ENCODE peak calls at places on chromosomes 5 and 9, in four cellular contexts. One of them, this sample, is unnamed.

GRCh38 chr5:53359906-53360305 is 120.5 kb upstream of the FST start:
- DNase-seq in epithelial cell of esophagus: no peak
- DNase-seq in stromal cell of bone marrow: no peak
- DNase-seq in sciatic nerve: no peak
- DNase-seq in this sample: no peak

GRCh38 chr9:19619221-19619620 is 169.6 kb downstream of the SLC24A2 start:
- DNase-seq in epithelial cell of esophagus: no peak
- DNase-seq in stromal cell of bone marrow: no peak
- DNase-seq in sciatic nerve: no peak
- DNase-seq in this sample: no peak

GRCh38 chr5:180238631-180239030 is 29.6 kb upstream of the RASGEF1C start:
- DNase-seq in epithelial cell of esophagus: no peak
- DNase-seq in stromal cell of bone marrow: no peak
- DNase-seq in sciatic nerve: no peak
- DNase-seq in this sample: no peak

GRCh38 chr9:84340535-84340934 is at the start of gene SLC28A3:
- DNase-seq in epithelial cell of esophagus: peak
- DNase-seq in stromal cell of bone marrow: no peak
- DNase-seq in sciatic nerve: no peak
- DNase-seq in this sample: no peak

GRCh38 chr5:171418982-171419662 is at the start of gene FGF18:
- DNase-seq in epithelial cell of esophagus: peak
- DNase-seq in stromal cell of bone marrow: peak
- DNase-seq in sciatic nerve: peak
- DNase-seq in this sample: peak

GRCh38 chr9:137454145-137454505 is 5.0 kb downstream of the NSMF start:
- DNase-seq in epithelial cell of esophagus: peak
- DNase-seq in stromal cell of bone marrow: no peak
- DNase-seq in sciatic nerve: peak
- DNase-seq in this sample: no peak

GRCh38 chr9:97316904-97317303 is 9.4 kb downstream of the CCDC180 start:
- DNase-seq in epithelial cell of esophagus: no peak
- DNase-seq in stromal cell of bone marrow: no peak
- DNase-seq in sciatic nerve: no peak
- DNase-seq in this sample: no peak

GRCh38 chr9:2134391-2134790 is 119.2 kb downstream of the SMARCA2 start:
- DNase-seq in epithelial cell of esophagus: no peak
- DNase-seq in stromal cell of bone marrow: no peak
- DNase-seq in sciatic nerve: no peak
- DNase-seq in this sample: no peak